ENCODE peak calls at places on chromosomes 2 and 18, in seven cellular contexts. B is HuH-7.5; E is stimulated activated naive CD4-positive, alpha-beta T cell; G is AG09319; X is NCI-H774; A is NCI-H1092 treated with DMSO at 0.1 percent for 48 hours; V is body of pancreas. I is an unnamed sample.

GRCh38 chr2:236731767-236732580 is 162.3 kb downstream of the ACKR3 start:
- DNase-seq in V (peak; percentile 36), B (no peak), E (no peak), X (no peak), G (no peak), A (no peak), I (no peak)

GRCh38 chr2:46363535-46364170 is 66.4 kb downstream of the EPAS1 start:
- DNase-seq in X (no peak), G (peak; percentile 18), V (no peak), E (no peak), A (no peak), B (no peak), I (no peak)

GRCh38 chr18:67672719-67673118 is 156.2 kb upstream of the DSEL start:
- DNase-seq in A (no peak), V (no peak), B (no peak), E (no peak), G (no peak), X (no peak), I (no peak)

GRCh38 chr2:122105171-122105884 is 349.9 kb downstream of the TSN start:
- DNase-seq in B (no peak), A (no peak), E (no peak), V (no peak), X (no peak), G (no peak), I (no peak)

GRCh38 chr18:66742832-66743231 is 138.9 kb upstream of the CDH19 start:
- DNase-seq in X (no peak), E (no peak), B (no peak), A (no peak), G (no peak), V (no peak), I (no peak)

GRCh38 chr2:25324905-25325592 is 16.7 kb downstream of the DNMT3A start:
- DNase-seq in A (no peak), V (no peak), B (no peak), E (no peak), G (no peak), X (no peak), I (no peak)

GRCh38 chr2:239247401-239248245 is 153.2 kb downstream of the HDAC4 start:
- DNase-seq in V (peak; percentile 18), E (no peak), G (no peak), X (no peak), B (no peak), A (no peak), I (no peak)

GRCh38 chr2:39860538-39860937 is 81.5 kb upstream of the THUMPD2 start:
- DNase-seq in E (no peak), V (no peak), A (no peak), G (no peak), B (no peak), X (no peak), I (no peak)

GRCh38 chr2:66803651-66804050 is 368.7 kb downstream of the MEIS1 start:
- DNase-seq in B (no peak), X (no peak), G (no peak), V (no peak), E (no peak), A (no peak), I (no peak)

GRCh38 chr2:72263043-72263780 is 115.5 kb upstream of the CYP26B1 start:
- DNase-seq in E (no peak), X (no peak), A (peak; percentile 21), G (no peak), V (no peak), B (no peak), I (peak; percentile 28)

GRCh38 chr2:228876296-228876695 is 394.8 kb downstream of the PID1 start:
- DNase-seq in A (no peak), X (no peak), E (no peak), V (no peak), G (no peak), B (no peak), I (no peak)

GRCh38 chr18:68660355-68661183 is 54.3 kb downstream of the TMX3 start:
- DNase-seq in X (peak; percentile 40), E (peak; percentile 17), B (no peak), G (peak; percentile 22), V (no peak), A (peak; percentile 53), I (peak; percentile 68)

GRCh38 chr2:208265371-208265806 is 666 bp upstream of the PIKFYVE start:
- DNase-seq in B (no peak), A (no peak), X (peak; percentile 29), E (peak; percentile 56), G (no peak), V (peak; percentile 17), I (peak; percentile 19)

GRCh38 chr2:235917506-235917905 is 250.7 kb downstream of the GBX2 start:
- DNase-seq in X (no peak), A (no peak), B (no peak), V (no peak), G (no peak), E (no peak), I (no peak)

GRCh38 chr18:3836937-3837336 is 387.0 kb downstream of the TGIF1 start:
- DNase-seq in B (no peak), X (no peak), A (peak; percentile 20), G (no peak), V (no peak), E (no peak), I (no peak)

GRCh38 chr2:70011786-70012185 is 50.4 kb upstream of the ASPRV1 start:
- DNase-seq in E (no peak), X (no peak), G (no peak), V (no peak), B (no peak), A (no peak), I (no peak)

GRCh38 chr18:49018961-49019445 is 68.2 kb upstream of the SMAD7 start:
- DNase-seq in A (no peak), V (no peak), X (no peak), B (no peak), E (no peak), G (no peak), I (no peak)

GRCh38 chr18:29821544-29821943 is 1221.0 kb downstream of the DSC3 start:
- DNase-seq in E (no peak), G (no peak), B (no peak), A (no peak), V (no peak), X (no peak), I (no peak)

GRCh38 chr2:176653856-176654443 is 384.7 kb downstream of the MTX2 start:
- DNase-seq in G (peak; percentile 18), X (peak; percentile 50), V (peak; percentile 38), A (peak; percentile 60), E (peak; percentile 10), B (no peak), I (peak; percentile 60)

GRCh38 chr2:69384618-69385081 is 2.4 kb downstream of the GFPT1 start:
- DNase-seq in B (no peak), A (no peak), E (no peak), V (no peak), G (no peak), X (no peak), I (no peak)

GRCh38 chr2:85787282-85787980 is 33.6 kb downstream of the ATOH8 start:
- DNase-seq in V (no peak), A (no peak), G (no peak), E (no peak), B (no peak), X (no peak), I (no peak)

GRCh38 chr2:5482929-5483331 is 209.3 kb upstream of the SOX11 start:
- DNase-seq in G (no peak), X (no peak), V (no peak), E (no peak), A (peak; percentile 18), B (no peak), I (no peak)

GRCh38 chr2:238339814-238340213 is 19.5 kb downstream of the TRAF3IP1 start:
- DNase-seq in G (no peak), X (no peak), A (no peak), B (peak; percentile 54), V (peak; percentile 30), E (no peak), I (no peak)

GRCh38 chr2:19185061-19185460 is 173.4 kb downstream of the OSR1 start:
- DNase-seq in A (no peak), B (no peak), E (no peak), X (no peak), G (no peak), V (no peak), I (no peak)

GRCh38 chr2:161141033-161141432 is 19.2 kb upstream of the TANK start:
- DNase-seq in E (no peak), V (no peak), G (no peak), A (no peak), B (no peak), X (no peak), I (no peak)

GRCh38 chr2:100902833-100903405 is 83.0 kb downstream of the NPAS2 start:
- DNase-seq in X (no peak), E (no peak), B (no peak), V (no peak), A (no peak), G (peak; percentile 81), I (no peak)

GRCh38 chr2:102262218-102263129 is 48.9 kb upstream of the IL1RL1 start:
- DNase-seq in A (no peak), E (no peak), G (no peak), V (no peak), X (no peak), B (no peak), I (no peak)

GRCh38 chr2:25063876-25064660 is 22.2 kb downstream of the EFR3B start:
- DNase-seq in A (no peak), B (no peak), E (no peak), G (no peak), V (no peak), X (no peak), I (no peak)

GRCh38 chr2:215356948-215357461 is 45.1 kb downstream of the ATIC start:
- DNase-seq in X (no peak), A (no peak), B (no peak), G (no peak), E (no peak), V (no peak), I (no peak)

GRCh38 chr2:185978634-185979405 is 240.2 kb downstream of the FSIP2 start:
- DNase-seq in G (no peak), B (no peak), X (no peak), A (no peak), E (no peak), V (no peak), I (no peak)

GRCh38 chr2:128362889-128363228 is 44.2 kb upstream of the HS6ST1 start:
- DNase-seq in X (no peak), G (no peak), B (no peak), A (no peak), E (no peak), V (peak; percentile 50), I (no peak)

GRCh38 chr18:11027862-11028261 is 121.5 kb downstream of the PIEZO2 start:
- DNase-seq in X (no peak), G (no peak), B (no peak), V (no peak), A (no peak), E (no peak), I (no peak)

GRCh38 chr2:221337957-221338685 is 234.0 kb downstream of the EPHA4 start:
- DNase-seq in V (no peak), X (no peak), E (no peak), A (no peak), B (no peak), G (no peak), I (no peak)

GRCh38 chr18:32324173-32324572 is 134.3 kb downstream of the MEP1B start:
- DNase-seq in X (no peak), V (no peak), A (no peak), G (peak; percentile 71), E (no peak), B (no peak), I (no peak)

GRCh38 chr2:75241696-75242095 is 42.4 kb upstream of the TACR1 start:
- DNase-seq in E (no peak), X (no peak), A (no peak), V (no peak), G (no peak), B (no peak), I (peak; percentile 2)

GRCh38 chr2:15241208-15241607 is 319.9 kb downstream of the NBAS start:
- DNase-seq in A (no peak), V (no peak), E (no peak), X (no peak), B (no peak), G (no peak), I (no peak)

GRCh38 chr2:71018625-71019024 is 24.0 kb upstream of the TEX261 start:
- DNase-seq in X (no peak), V (no peak), A (no peak), B (no peak), G (no peak), E (no peak), I (no peak)

GRCh38 chr2:179017958-179018357 is 32.0 kb downstream of the CCDC141 start:
- DNase-seq in E (no peak), B (no peak), A (no peak), V (no peak), G (no peak), X (no peak), I (no peak)